ENCODE peak calls at places on chromosomes 1 and 21, in six cellular contexts. One of them, this sample, is unnamed.

GRCh38 chr1:151458936-151459330 is 361 bp downstream of the POGZ start:
- DNase-seq in PC-3: peak; percentile 69
- DNase-seq in OCI-LY7: peak; percentile 83
- DNase-seq in HCT116: peak; percentile 52
- DNase-seq in PC-9: peak; percentile 69
- DNase-seq in DND-41: peak; percentile 75
- DNase-seq in this sample: peak; percentile 77

GRCh38 chr1:23215751-23216449 is 1.4 kb downstream of the HTR1D start:
- DNase-seq in PC-3: no peak
- DNase-seq in OCI-LY7: no peak
- DNase-seq in HCT116: no peak
- DNase-seq in PC-9: peak; percentile 30
- DNase-seq in DND-41: no peak
- DNase-seq in this sample: no peak

GRCh38 chr1:101039245-101039644 is 13.7 kb upstream of the DPH5 start:
- DNase-seq in PC-3: no peak
- DNase-seq in OCI-LY7: no peak
- DNase-seq in HCT116: no peak
- DNase-seq in PC-9: no peak
- DNase-seq in DND-41: no peak
- DNase-seq in this sample: no peak

GRCh38 chr1:84145051-84145450 is 980 bp downstream of the PRKACB start:
- DNase-seq in PC-3: peak; percentile 49
- DNase-seq in OCI-LY7: peak; percentile 75
- DNase-seq in HCT116: no peak
- DNase-seq in PC-9: no peak
- DNase-seq in DND-41: peak; percentile 40
- DNase-seq in this sample: no peak

GRCh38 chr1:84107955-84108354 is 36.1 kb upstream of the PRKACB start:
- DNase-seq in PC-3: no peak
- DNase-seq in OCI-LY7: no peak
- DNase-seq in HCT116: no peak
- DNase-seq in PC-9: no peak
- DNase-seq in DND-41: no peak
- DNase-seq in this sample: no peak

GRCh38 chr1:212230329-212230728 is 54.9 kb upstream of the PPP2R5A start:
- DNase-seq in PC-3: no peak
- DNase-seq in OCI-LY7: no peak
- DNase-seq in HCT116: no peak
- DNase-seq in PC-9: no peak
- DNase-seq in DND-41: no peak
- DNase-seq in this sample: no peak

GRCh38 chr1:167447521-167448136 is 70.7 kb downstream of the CD247 start:
- DNase-seq in PC-3: peak; percentile 93
- DNase-seq in OCI-LY7: peak; percentile 80
- DNase-seq in HCT116: peak; percentile 77
- DNase-seq in PC-9: peak; percentile 59
- DNase-seq in DND-41: peak; percentile 65
- DNase-seq in this sample: peak; percentile 64

GRCh38 chr21:43311303-43311817 is 115.6 kb downstream of the SIK1 start:
- DNase-seq in PC-3: no peak
- DNase-seq in OCI-LY7: peak; percentile 60
- DNase-seq in HCT116: no peak
- DNase-seq in PC-9: peak; percentile 14
- DNase-seq in DND-41: no peak
- DNase-seq in this sample: peak; percentile 81

GRCh38 chr21:27532081-27532480 is 565.2 kb upstream of the ADAMTS5 start:
- DNase-seq in PC-3: peak; percentile 58
- DNase-seq in OCI-LY7: no peak
- DNase-seq in HCT116: no peak
- DNase-seq in PC-9: no peak
- DNase-seq in DND-41: no peak
- DNase-seq in this sample: peak; percentile 46

GRCh38 chr1:236185687-236186086 is 43.3 kb downstream of the GPR137B start:
- DNase-seq in PC-3: no peak
- DNase-seq in OCI-LY7: no peak
- DNase-seq in HCT116: no peak
- DNase-seq in PC-9: no peak
- DNase-seq in DND-41: no peak
- DNase-seq in this sample: no peak

GRCh38 chr1:45945426-45945825 is 142.0 kb downstream of the MAST2 start:
- DNase-seq in PC-3: peak; percentile 68
- DNase-seq in OCI-LY7: no peak
- DNase-seq in HCT116: no peak
- DNase-seq in PC-9: no peak
- DNase-seq in DND-41: no peak
- DNase-seq in this sample: no peak

GRCh38 chr1:199226163-199226562 is 587.3 kb downstream of the PTPRC start:
- DNase-seq in PC-3: peak; percentile 75
- DNase-seq in OCI-LY7: no peak
- DNase-seq in HCT116: no peak
- DNase-seq in PC-9: no peak
- DNase-seq in DND-41: no peak
- DNase-seq in this sample: no peak

DNA sequence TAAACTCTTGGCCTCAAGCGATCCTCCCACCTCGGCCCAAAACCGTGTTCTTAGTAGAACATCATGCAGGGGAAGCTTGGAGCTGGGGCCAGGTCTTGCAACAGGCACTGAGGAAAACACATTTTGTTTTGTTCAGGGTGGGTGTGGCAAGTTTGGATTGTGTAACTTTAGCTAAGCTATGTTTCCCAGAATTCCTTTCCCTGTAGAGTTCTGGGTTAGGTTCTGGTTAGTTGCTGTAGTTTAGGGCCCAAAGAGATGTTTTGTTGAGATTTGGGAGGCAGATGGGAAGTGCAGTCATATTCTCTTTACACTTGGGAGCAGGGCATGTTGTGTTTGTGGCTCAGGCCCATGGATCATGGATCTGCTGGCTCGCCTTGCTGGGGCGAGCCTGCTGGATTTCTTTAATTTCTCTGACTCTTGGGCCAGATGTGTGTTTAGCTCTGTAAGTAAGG is 24.0 kb downstream of the PLA2G5 start:
- DNase-seq in PC-3: no peak
- DNase-seq in OCI-LY7: no peak
- DNase-seq in HCT116: no peak
- DNase-seq in PC-9: no peak
- DNase-seq in DND-41: no peak
- DNase-seq in this sample: no peak
- H2AFZ ChIP-seq in PC-3: no peak overlapping the region
- H2AFZ ChIP-seq in OCI-LY7: no peak overlapping the region
- H2AFZ ChIP-seq in HCT116: no peak overlapping the region
- H2AFZ ChIP-seq in PC-9: no peak overlapping the region
- H2AFZ ChIP-seq in DND-41: no peak overlapping the region
- H2AFZ ChIP-seq in this sample: no peak overlapping the region

GRCh38 chr1:58902830-58903229 is 119.0 kb upstream of the JUN start:
- DNase-seq in PC-3: no peak
- DNase-seq in OCI-LY7: no peak
- DNase-seq in HCT116: no peak
- DNase-seq in PC-9: no peak
- DNase-seq in DND-41: no peak
- DNase-seq in this sample: no peak
- H2AFZ ChIP-seq in PC-3: peak overlapping the region; percentile 95
- H2AFZ ChIP-seq in OCI-LY7: no peak overlapping the region
- H2AFZ ChIP-seq in HCT116: peak overlapping the region; percentile 59
- H2AFZ ChIP-seq in PC-9: peak overlapping the region; percentile 75
- H2AFZ ChIP-seq in DND-41: peak overlapping the region; percentile 90
- H2AFZ ChIP-seq in this sample: peak overlapping the region; percentile 46

DNA sequence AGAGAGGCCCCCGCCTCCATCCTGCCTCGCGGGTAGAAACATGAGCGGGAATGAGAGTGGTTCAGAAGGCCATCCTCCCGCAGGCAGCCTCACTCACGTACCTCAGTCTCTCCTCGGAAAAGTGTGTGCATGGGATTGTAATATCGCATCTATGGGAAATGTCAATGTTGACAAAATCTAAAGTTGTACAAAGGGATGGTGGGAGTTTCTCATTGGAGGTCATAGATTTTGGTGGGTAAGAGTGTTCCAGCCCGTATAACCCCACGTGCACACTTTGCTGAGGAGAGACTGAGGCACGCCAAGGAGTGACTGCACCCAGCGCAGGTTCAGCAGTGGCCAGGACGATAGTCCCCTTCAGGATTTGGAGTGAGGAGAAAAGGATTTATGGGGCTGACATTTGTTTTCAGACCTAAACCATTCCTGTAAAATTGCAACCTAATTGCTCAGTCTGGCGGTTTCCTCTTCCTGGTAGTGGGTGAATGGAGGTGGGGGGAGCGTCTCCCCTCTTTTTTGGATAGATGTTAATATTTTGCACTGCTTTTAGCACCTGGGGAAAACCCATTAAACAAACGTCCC is 59.6 kb downstream of the GALNT2 start:
- DNase-seq in PC-3: no peak
- DNase-seq in OCI-LY7: no peak
- DNase-seq in HCT116: no peak
- DNase-seq in PC-9: no peak
- DNase-seq in DND-41: peak; percentile 32
- DNase-seq in this sample: no peak
- H2AFZ ChIP-seq in PC-3: no peak overlapping the region
- H2AFZ ChIP-seq in OCI-LY7: no peak overlapping the region
- H2AFZ ChIP-seq in HCT116: no peak overlapping the region
- H2AFZ ChIP-seq in PC-9: no peak overlapping the region
- H2AFZ ChIP-seq in DND-41: no peak overlapping the region
- H2AFZ ChIP-seq in this sample: no peak overlapping the region

GRCh38 chr1:219120625-219121544 is 52.8 kb upstream of the LYPLAL1 start:
- DNase-seq in PC-3: no peak
- DNase-seq in OCI-LY7: no peak
- DNase-seq in HCT116: no peak
- DNase-seq in PC-9: no peak
- DNase-seq in DND-41: no peak
- DNase-seq in this sample: peak; percentile 47
- H2AFZ ChIP-seq in PC-3: no peak overlapping the region
- H2AFZ ChIP-seq in OCI-LY7: no peak overlapping the region
- H2AFZ ChIP-seq in HCT116: no peak overlapping the region
- H2AFZ ChIP-seq in PC-9: no peak overlapping the region
- H2AFZ ChIP-seq in DND-41: no peak overlapping the region
- H2AFZ ChIP-seq in this sample: no peak overlapping the region

DNA sequence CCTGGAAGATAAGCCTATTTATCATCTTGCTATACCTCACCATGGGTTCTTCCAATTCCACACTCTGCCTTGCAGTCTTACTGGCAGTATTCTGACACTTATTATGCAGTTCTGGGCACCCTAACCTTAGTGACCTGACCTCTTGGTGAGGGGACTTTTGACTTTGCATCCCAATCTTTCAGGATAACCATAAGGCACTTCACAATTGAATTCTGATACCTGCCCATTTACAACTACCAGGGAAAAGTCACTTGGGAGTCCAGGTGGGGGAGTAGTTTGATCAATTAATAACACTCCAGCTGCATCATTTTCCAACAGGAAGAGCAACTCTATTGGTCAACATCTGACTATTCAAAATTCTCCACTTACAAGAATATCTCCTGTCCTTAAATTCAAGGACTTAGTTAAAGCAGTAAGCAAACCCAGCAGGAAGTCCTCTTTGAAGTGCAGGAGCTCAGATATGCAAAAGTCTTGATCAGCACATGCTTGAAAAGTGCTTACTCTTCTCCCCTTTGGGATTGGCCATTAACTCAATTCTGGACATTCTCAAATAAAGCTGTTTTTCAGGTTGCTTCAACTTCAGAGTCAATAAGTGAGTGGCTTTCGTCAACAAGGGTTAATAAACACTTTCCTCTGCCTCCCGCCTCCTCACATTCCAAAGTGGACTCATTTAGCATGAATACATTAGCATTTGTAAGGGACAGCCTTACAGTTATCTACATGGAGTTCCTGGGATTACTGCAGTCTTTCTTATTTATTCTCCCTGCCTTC is 177.4 kb upstream of the NRIP1 start:
- DNase-seq in PC-3: peak; percentile 60
- DNase-seq in OCI-LY7: no peak
- DNase-seq in HCT116: no peak
- DNase-seq in PC-9: no peak
- DNase-seq in DND-41: no peak
- DNase-seq in this sample: no peak
- H2AFZ ChIP-seq in PC-3: no peak overlapping the region
- H2AFZ ChIP-seq in OCI-LY7: no peak overlapping the region
- H2AFZ ChIP-seq in HCT116: no peak overlapping the region
- H2AFZ ChIP-seq in PC-9: no peak overlapping the region
- H2AFZ ChIP-seq in DND-41: no peak overlapping the region
- H2AFZ ChIP-seq in this sample: no peak overlapping the region

DNA sequence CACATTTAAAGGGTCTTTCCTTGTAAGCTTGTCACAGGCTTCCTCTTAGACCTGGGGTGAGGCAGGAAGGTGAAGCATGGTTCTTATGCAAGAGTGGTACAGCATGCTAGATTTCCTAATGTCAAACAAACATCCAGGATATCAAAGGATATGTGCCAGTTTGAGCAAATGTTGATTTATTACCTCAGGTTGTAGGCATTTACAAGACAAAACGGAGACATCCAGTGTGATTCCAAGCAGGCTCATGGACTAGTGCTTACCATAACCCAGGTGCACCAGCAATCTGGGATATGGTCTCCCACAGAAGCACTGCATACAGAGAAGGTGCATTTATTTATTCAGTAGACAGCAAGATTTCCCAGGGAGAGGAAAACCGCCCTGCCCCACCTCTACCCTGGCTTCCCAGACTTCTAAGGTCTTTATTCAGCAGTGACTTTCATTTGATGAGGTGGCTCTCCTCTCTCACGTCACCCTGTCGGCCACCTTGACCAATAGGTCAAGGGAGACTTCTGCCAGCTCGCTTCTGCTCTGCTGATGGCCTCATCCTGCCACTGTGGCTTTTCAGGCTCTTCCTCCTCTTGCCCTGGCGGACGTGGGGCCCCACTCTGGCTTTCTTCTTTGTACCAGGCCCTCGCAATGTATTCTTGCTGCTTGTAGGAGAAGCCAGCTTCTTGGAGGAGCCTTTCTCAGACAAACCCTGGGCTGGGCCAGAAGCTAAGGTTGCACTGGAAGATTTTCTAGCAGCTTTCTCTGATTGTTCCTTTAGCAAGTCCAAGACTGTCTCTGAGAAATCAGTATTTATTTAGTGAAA is 25.6 kb downstream of the HHIPL2 start:
- DNase-seq in PC-3: peak; percentile 80
- DNase-seq in OCI-LY7: no peak
- DNase-seq in HCT116: no peak
- DNase-seq in PC-9: peak; percentile 5
- DNase-seq in DND-41: no peak
- DNase-seq in this sample: no peak
- H2AFZ ChIP-seq in PC-3: no peak overlapping the region
- H2AFZ ChIP-seq in OCI-LY7: no peak overlapping the region
- H2AFZ ChIP-seq in HCT116: no peak overlapping the region
- H2AFZ ChIP-seq in PC-9: peak overlapping the region; percentile 69
- H2AFZ ChIP-seq in DND-41: no peak overlapping the region
- H2AFZ ChIP-seq in this sample: no peak overlapping the region

DNA sequence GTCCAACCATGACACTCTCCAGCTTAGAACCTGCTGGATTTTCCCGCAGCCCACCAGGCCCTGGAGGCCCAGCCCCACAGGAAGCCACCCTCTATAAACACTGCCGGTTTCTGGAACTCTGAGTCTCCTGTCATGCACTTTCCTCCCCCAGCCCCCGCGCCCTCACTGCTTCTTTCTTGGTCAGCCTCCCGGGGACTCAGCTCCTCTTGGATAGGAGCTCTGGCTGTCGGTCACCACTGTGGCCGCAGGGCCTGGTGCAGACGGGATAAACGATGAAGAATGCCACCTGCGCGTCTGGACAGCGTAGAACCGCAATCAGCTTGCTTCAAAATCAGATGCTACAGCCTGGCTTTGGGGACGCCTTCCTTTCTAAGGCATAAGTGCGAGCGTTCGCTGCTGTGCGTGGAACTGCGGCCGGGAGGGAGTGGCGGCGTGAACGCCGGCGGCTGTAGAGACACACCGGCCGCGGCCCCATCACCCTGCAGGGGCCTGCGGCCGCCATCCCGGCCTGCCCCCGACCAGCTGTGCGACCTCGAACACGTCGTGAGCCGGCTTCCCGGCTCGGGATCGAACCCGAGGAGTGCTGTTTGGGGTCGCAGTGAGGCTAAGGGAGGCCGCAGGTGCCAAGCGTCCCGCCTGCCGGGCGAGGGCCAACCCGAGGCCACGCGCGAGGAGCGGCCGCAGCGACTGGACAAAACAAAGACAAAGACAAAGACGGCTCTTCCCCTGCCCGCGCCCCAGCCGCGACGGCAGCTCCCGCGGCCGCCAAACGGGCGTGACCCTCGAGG is 728 bp downstream of the PTTG1IP start:
- DNase-seq in PC-3: peak; percentile 46
- DNase-seq in OCI-LY7: peak; percentile 40
- DNase-seq in HCT116: no peak
- DNase-seq in PC-9: no peak
- DNase-seq in DND-41: peak; percentile 35
- DNase-seq in this sample: peak; percentile 60
- H2AFZ ChIP-seq in PC-3: no peak overlapping the region
- H2AFZ ChIP-seq in OCI-LY7: no peak overlapping the region
- H2AFZ ChIP-seq in HCT116: no peak overlapping the region
- H2AFZ ChIP-seq in PC-9: no peak overlapping the region
- H2AFZ ChIP-seq in DND-41: no peak overlapping the region
- H2AFZ ChIP-seq in this sample: no peak overlapping the region

This sample was measured in hepatocyte.